ENCODE peak calls at places on chromosomes 5 and 9, in four cellular contexts. U is H1, I is GM12878, D is HepG2. J is an unnamed sample. For H3K4me1, the result is how much of the 10 kb centered on the place peaks cover.

GRCh38 chr5:173278641-173279040 is 43.6 kb upstream of the NKX2-5 start:
- DNase-seq in U (no peak), I (no peak), D (no peak), J (no peak)

GRCh38 chr5:168552146-168552545 is 23.0 kb downstream of the FBLL1 start:
- DNase-seq in U (no peak), I (no peak), D (no peak), J (no peak)

GRCh38 chr9:104982543-104982942 is 54.6 kb upstream of the ABCA1 start:
- DNase-seq in U (no peak), I (no peak), D (no peak), J (no peak)

GRCh38 chr5:65769539-65769938 is 47.5 kb downstream of the NLN start:
- DNase-seq in U (no peak), I (no peak), D (no peak), J (no peak)

GRCh38 chr9:18606281-18606680 is 132.3 kb downstream of the ADAMTSL1 start:
- DNase-seq in U (no peak), I (no peak), D (no peak), J (no peak)

GRCh38 chr5:124402144-124402581 is 344.3 kb downstream of the ZNF608 start:
- DNase-seq in U (no peak), I (no peak), D (no peak), J (no peak)

GRCh38 chr5:142897328-142897727 is 127.2 kb downstream of the ARHGAP26 start:
- DNase-seq in U (no peak), I (no peak), D (no peak), J (no peak)

GRCh38 chr5:63262191-63262981 is 683.8 kb downstream of the LRRC70 start:
- DNase-seq in U (no peak), I (no peak), D (no peak), J (no peak)

GRCh38 chr5:122458278-122458872 is 146.3 kb downstream of the SNCAIP start:
- DNase-seq in U (no peak), I (no peak), D (peak), J (no peak)

GRCh38 chr9:123062306-123063171 is 29.1 kb downstream of the GPR21 start:
- DNase-seq in U (no peak), I (no peak), D (no peak), J (no peak)

GRCh38 chr5:61329729-61330128 is 2.3 kb upstream of the ZSWIM6 start:
- DNase-seq in U (no peak), I (no peak), D (peak), J (no peak)

GRCh38 chr9:108056083-108056804 is 566.7 kb upstream of the KLF4 start:
- DNase-seq in U (no peak), I (no peak), D (no peak), J (no peak)

GRCh38 chr5:61912559-61912958 is 393.4 kb upstream of the KIF2A start:
- DNase-seq in U (no peak), I (no peak), D (no peak), J (no peak)

GRCh38 chr5:56595561-56595960 is 219.8 kb upstream of the MAP3K1 start:
- DNase-seq in U (no peak), I (no peak), D (no peak), J (no peak)

GRCh38 chr9:35980289-35981011 is 22.5 kb upstream of the OR2S2 start:
- DNase-seq in U (no peak), I (no peak), D (no peak), J (no peak)

GRCh38 chr5:110727025-110727314 is 499 bp upstream of the TMEM232 start:
- DNase-seq in U (no peak), I (no peak), D (peak), J (no peak)

GRCh38 chr9:35042081-35042604 is 30.3 kb downstream of the VCP start:
- DNase-seq in U (no peak), I (no peak), D (no peak), J (no peak)

GRCh38 chr5:94395468-94395867 is 222.9 kb downstream of the KIAA0825 start:
- DNase-seq in U (no peak), I (no peak), D (no peak), J (no peak)

GRCh38 chr9:123834907-123835562 is 94.9 kb downstream of the DENND1A start:
- DNase-seq in U (no peak), I (peak), D (no peak), J (no peak)

GRCh38 chr9:135154050-135154570 is 66.6 kb downstream of the OLFM1 start:
- DNase-seq in U (no peak), I (no peak), D (no peak), J (no peak)

GRCh38 chr5:367358-368130 is 46.0 kb downstream of the AHRR start:
- DNase-seq in U (no peak), I (no peak), D (no peak), J (no peak)

GRCh38 chr9:129968690-129969485 is 74.1 kb downstream of the FNBP1 start:
- DNase-seq in U (no peak), I (no peak), D (no peak), J (no peak)

GRCh38 chr5:27598576-27598975 is 560.2 kb upstream of the CDH9 start:
- DNase-seq in U (no peak), I (no peak), D (no peak), J (no peak)

GRCh38 chr5:95022967-95023695 is 261.8 kb downstream of the MCTP1 start:
- DNase-seq in U (no peak), I (peak), D (no peak), J (no peak)

GRCh38 chr9:5429873-5430564 is 7.7 kb downstream of the PLGRKT start:
- DNase-seq in U (no peak), I (no peak), D (no peak), J (no peak)

GRCh38 chr5:174177976-174178600 is 132.6 kb downstream of the NSG2 start:
- DNase-seq in U (no peak), I (no peak), D (no peak), J (no peak)

GRCh38 chr9:31776471-31776870 is 608.0 kb upstream of the ACO1 start:
- DNase-seq in U (no peak), I (no peak), D (no peak), J (no peak)

GRCh38 chr5:61817472-61818326 is 485.6 kb downstream of the ZSWIM6 start:
- DNase-seq in U (no peak), I (no peak), D (peak), J (peak)

GRCh38 chr5:88256872-88257271 is 11.8 kb downstream of the TMEM161B start:
- DNase-seq in U (peak), I (no peak), D (peak), J (peak)

GRCh38 chr9:10268500-10269485 is 344.0 kb downstream of the PTPRD start:
- DNase-seq in U (peak), I (no peak), D (peak), J (peak)

GRCh38 chr9:94920439-94920951 is 194.0 kb downstream of the AOPEP start:
- DNase-seq in U (no peak), I (no peak), D (no peak), J (no peak)

GRCh38 chr5:77168187-77168883 is 42.1 kb upstream of the PDE8B start:
- DNase-seq in U (no peak), I (no peak), D (no peak), J (no peak)

GRCh38 chr9:110977259-110977709 is 61.0 kb downstream of the LPAR1 start:
- DNase-seq in U (no peak), I (no peak), D (no peak), J (no peak)

GRCh38 chr5:59069438-59070079 is 486.7 kb downstream of the RAB3C start:
- DNase-seq in U (no peak), I (no peak), D (peak), J (no peak)

GRCh38 chr9:108417726-108418125 is 438.1 kb downstream of the ACTL7B start:
- DNase-seq in U (no peak), I (no peak), D (no peak), J (no peak)

GRCh38 chr9:124795881-124796415 is 19.0 kb downstream of the OLFML2A start:
- DNase-seq in U (no peak), I (no peak), D (peak), J (no peak)

GRCh38 chr9:112747094-112747493 is 3.5 kb upstream of the SNX30 start:
- DNase-seq in U (no peak), I (no peak), D (peak), J (no peak)

GRCh38 chr5:135594416-135594960 is 15.7 kb upstream of the CXCL14 start:
- DNase-seq in U (no peak), I (no peak), D (no peak), J (no peak)

GRCh38 chr9:114169029-114169939 is 13.9 kb downstream of the COL27A1 start:
- DNase-seq in U (no peak), I (no peak), D (no peak), J (no peak)
- H3K4me1 ChIP-seq in U (under half), I (under half), D (under half), J (under half)

GRCh38 chr5:39412995-39413394 is 11.8 kb downstream of the DAB2 start:
- DNase-seq in U (no peak), I (no peak), D (peak), J (no peak)

GRCh38 chr5:39411985-39412384 is 12.8 kb downstream of the DAB2 start:
- DNase-seq in U (no peak), I (no peak), D (no peak), J (no peak)

GRCh38 chr5:39409036-39409435 is 15.7 kb downstream of the DAB2 start:
- DNase-seq in U (no peak), I (no peak), D (no peak), J (no peak)

GRCh38 chr5:39414429-39414828 is 10.4 kb downstream of the DAB2 start:
- DNase-seq in U (no peak), I (no peak), D (no peak), J (no peak)

DNA sequence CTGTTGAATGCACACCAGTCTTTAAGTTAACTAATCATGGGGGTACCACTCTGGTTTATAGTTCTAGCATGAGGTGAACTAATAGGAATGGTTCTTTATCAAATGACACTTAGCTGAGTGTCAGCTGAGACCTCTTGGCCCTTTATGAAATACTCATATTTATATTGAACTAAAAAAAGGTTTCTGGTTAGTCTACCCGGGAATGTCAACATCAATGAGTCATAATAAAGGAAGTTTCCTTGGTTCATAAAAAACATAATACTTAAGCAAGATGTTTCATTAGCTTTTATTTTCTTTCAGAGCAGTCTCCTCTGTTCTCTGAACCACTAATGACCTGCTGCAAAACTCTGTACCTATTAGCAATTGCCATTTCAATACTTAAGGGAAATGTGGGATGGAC is 13.7 kb downstream of the DAB2 start:
- DNase-seq in U (no peak), I (no peak), D (no peak), J (no peak)
- TF ChIP-seq SUZ12 in U (no peak), I (no peak), D (no peak), J (no peak)

DNA sequence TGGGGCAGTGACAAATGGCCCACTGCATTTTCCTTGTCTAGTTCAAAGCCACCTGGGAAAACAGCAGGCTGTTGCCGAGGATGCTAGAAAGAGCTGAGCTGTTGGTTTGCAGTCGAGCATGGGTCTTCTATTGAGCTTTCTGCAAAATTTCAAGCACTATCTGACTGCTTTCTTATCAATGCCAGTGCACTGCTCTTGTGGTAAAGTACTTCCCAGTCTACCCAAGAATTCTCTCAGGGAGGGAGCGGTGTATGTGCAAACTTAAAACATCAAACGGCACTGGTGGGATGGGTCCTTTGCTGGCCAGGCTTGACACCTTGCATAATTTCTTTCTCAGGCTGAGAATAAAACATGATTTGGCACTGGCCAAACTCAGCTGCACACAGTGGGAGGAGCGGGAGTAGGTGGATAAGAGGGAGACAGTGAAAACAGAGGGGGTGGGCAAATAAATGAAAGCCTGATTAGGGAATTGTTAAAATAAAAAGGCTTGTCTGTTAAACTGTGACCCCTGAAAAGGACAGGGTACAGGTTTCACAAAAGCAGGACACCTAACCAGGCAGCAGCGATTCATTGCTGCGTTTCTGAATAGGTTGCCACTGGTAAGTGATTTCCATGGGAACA is 108.8 kb downstream of the MARCHF3 start:
- DNase-seq in U (no peak), I (no peak), D (no peak), J (no peak)
- H3K9ac ChIP-seq in U (no peak), I (no peak), D (no peak), J (no peak)

DNA sequence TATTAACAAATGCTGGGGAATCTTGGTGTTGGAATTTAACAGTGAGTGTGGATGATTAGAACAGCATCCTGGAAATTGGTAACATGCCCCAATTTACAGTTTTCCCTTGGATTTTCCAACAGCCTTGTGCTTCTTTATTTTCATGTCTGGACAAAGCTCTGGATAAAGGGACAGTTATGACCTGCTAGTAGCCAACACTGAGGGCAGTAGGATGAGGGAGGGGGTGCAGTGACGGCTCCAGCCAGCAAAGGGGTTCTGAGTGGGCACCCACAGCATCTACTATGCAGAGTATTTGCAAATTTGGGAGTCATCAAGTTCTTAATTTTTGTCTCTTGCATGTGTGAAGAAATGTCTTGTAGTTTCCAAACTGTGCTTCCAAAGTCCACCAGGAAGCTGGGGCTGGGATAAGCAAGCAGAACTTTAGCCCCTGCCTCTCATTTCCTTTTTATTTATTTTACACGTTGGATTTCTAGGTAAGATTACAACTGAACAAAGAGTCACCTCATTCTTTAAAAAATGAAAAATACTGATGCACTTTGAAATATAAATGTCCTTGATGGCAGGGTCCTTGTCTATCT is 63.0 kb upstream of the SELENOP start:
- DNase-seq in U (no peak), I (no peak), D (peak), J (no peak)
- H3K4me1 ChIP-seq in U (under half), I (under half), D (half or more), J (under half)

GRCh38 chr5:132686193-132686592 is 12.4 kb downstream of the IL4 start:
- DNase-seq in U (no peak), I (no peak), D (no peak), J (no peak)

GRCh38 chr5:132684922-132685720 is 11.3 kb downstream of the IL4 start:
- DNase-seq in U (no peak), I (no peak), D (no peak), J (no peak)

GRCh38 chr5:132687995-132688394 is 14.2 kb downstream of the IL4 start:
- DNase-seq in U (no peak), I (no peak), D (no peak), J (no peak)

GRCh38 chr5:132689518-132689917 is 15.7 kb downstream of the IL4 start:
- DNase-seq in U (no peak), I (no peak), D (no peak), J (no peak)

GRCh38 chr5:132688536-132689409 is 15.0 kb downstream of the IL4 start:
- DNase-seq in U (no peak), I (no peak), D (no peak), J (no peak)
- TF ChIP-seq SUZ12 in U (no peak), I (no peak), D (no peak), J (no peak)

J was measured in NT2/D1.